ENCODE peak calls at places on chromosomes 1 and 21, in nine cellular contexts. M is astrocyte, R is astrocyte of the spinal cord, L is left ventricle myocardium inferior, F is GM10248, C is epithelial cell of esophagus, W is fibroblast of mammary gland, T is RWPE1, J is ovary. Q is an unnamed sample.

GRCh38 chr1:153231800-153232199 is 14.4 kb downstream of the PRR9 start:
- DNase-seq in M (no peak), R (no peak), L (no peak), F (no peak), C (no peak), W (no peak), T (no peak), J (no peak), Q (no peak)

GRCh38 chr1:236612349-236612748 is 8.0 kb upstream of the HEATR1 start:
- DNase-seq in M (no peak), R (no peak), L (no peak), F (no peak), C (no peak), W (no peak), T (no peak), J (no peak), Q (no peak)

GRCh38 chr1:43271186-43272118 is 1.7 kb downstream of the TMEM125 start:
- DNase-seq in M (peak; percentile 18), R (no peak), L (no peak), F (peak; percentile 15), C (no peak), W (peak; percentile 8), T (peak; percentile 23), J (peak; percentile 5), Q (no peak)

GRCh38 chr1:168136709-168137514 is at the start of gene GPR161:
- DNase-seq in M (peak; percentile 32), R (peak; percentile 56), L (peak; percentile 65), F (peak; percentile 40), C (peak; percentile 55), W (peak; percentile 19), T (no peak), J (peak; percentile 71), Q (no peak)

GRCh38 chr1:165629131-165629530 is 1.9 kb upstream of the MGST3 start:
- DNase-seq in M (no peak), R (no peak), L (no peak), F (no peak), C (no peak), W (no peak), T (no peak), J (no peak), Q (no peak)

GRCh38 chr1:196649990-196650389 is 1.9 kb upstream of the CFH start:
- DNase-seq in M (no peak), R (no peak), L (no peak), F (no peak), C (no peak), W (no peak), T (no peak), J (no peak), Q (no peak)

GRCh38 chr1:58883037-58883887 is 99.4 kb upstream of the JUN start:
- DNase-seq in M (peak; percentile 99), R (peak; percentile 97), L (peak; percentile 61), F (no peak), C (peak; percentile 97), W (peak; percentile 99), T (peak; percentile 89), J (peak; percentile 75), Q (no peak)

GRCh38 chr1:186301448-186301847 is 73.6 kb downstream of the TPR start:
- DNase-seq in M (no peak), R (no peak), L (no peak), F (no peak), C (no peak), W (no peak), T (no peak), J (no peak), Q (no peak)

GRCh38 chr21:34274001-34274400 is 89.8 kb upstream of the KCNE2 start:
- DNase-seq in M (peak; percentile 38), R (peak; percentile 1), L (no peak), F (no peak), C (peak; percentile 43), W (peak; percentile 61), T (no peak), J (no peak), Q (no peak)
- TF ChIP-seq CTCF in M (no peak), R (no peak), L (no peak), F (no peak), C (no peak), W (no peak), T (no peak), J (no peak), Q (no peak)

DNA sequence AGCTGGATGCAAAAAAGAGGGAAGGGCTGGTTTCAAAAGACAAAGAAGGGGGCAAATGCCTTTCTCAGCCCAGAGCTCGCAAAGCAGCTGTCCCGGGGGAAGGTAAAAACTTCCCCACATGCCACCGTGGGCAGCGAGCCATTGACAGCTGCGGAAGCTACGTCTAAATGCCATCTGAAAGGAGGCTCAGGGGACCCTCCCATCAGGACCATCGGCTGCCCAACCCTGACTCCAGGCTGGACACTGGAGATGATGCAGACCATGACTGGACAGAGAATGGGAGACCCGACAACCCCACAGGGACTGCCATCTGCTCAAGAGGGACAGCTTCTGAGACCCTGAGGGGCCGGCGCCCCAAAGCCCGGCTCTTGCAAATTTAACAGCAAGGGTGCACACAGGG is 92.2 kb downstream of the STUM start:
- DNase-seq in M (no peak), R (no peak), L (no peak), F (no peak), C (no peak), W (no peak), T (no peak), J (no peak), Q (no peak)
- TF ChIP-seq CTCF in M (no peak), R (no peak), L (no peak), F (no peak), C (no peak), W (no peak), T (no peak), J (no peak), Q (no peak)

DNA sequence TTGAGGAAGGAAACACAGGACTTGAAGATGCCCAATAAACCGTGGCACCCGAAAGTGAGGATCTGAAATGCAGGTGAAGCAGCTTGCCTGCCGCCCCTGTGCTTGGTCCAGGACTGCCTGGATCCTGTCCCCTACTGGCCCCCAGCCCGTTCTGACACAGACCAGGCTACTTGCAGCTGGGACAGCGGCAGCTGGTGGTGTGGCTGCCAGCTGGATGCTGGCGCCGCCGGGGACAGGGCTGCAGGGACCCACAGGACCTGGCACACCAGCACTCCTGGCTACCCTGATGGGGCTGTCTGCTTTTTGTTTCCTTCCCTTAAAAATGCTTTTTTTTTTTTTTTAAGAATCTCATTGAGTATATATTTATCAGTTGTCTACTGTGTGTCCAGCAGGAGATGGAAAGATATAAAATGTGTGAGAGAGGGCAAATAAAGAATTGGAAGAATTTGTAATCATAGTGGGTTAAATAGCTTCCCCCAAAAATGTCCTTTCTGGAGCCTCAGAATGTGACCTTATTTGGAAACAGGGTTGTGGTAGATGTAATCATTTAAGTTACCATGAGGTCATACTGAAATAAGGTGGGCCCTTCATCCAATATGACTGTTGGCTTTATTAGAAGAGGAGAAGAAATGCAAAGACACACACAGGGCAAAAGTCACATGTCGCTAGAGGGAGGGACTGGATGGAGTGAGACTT is 165.6 kb downstream of the DSCAM start:
- DNase-seq in M (no peak), R (no peak), L (peak; percentile 39), F (no peak), C (no peak), W (no peak), T (no peak), J (no peak), Q (no peak)
- TF ChIP-seq CTCF in M (no peak), R (no peak), L (no peak), F (no peak), C (no peak), W (no peak), T (no peak), J (no peak), Q (no peak)

GRCh38 chr1:158002630-158003408 is 9.4 kb downstream of the KIRREL1 start:
- DNase-seq in M (no peak), R (peak; percentile 51), L (no peak), F (no peak), C (no peak), W (no peak), T (no peak), J (no peak), Q (no peak)
- TF ChIP-seq CTCF in M (no peak), R (no peak), L (no peak), F (no peak), C (no peak), W (no peak), T (no peak), J (no peak), Q (no peak)

GRCh38 chr1:53417003-53417402 is 42.2 kb upstream of the DMRTB1 start:
- DNase-seq in M (no peak), R (no peak), L (no peak), F (no peak), C (no peak), W (no peak), T (no peak), J (no peak), Q (no peak)
- TF ChIP-seq CTCF in M (no peak), R (no peak), L (no peak), F (no peak), C (no peak), W (no peak), T (no peak), J (no peak), Q (no peak)

DNA sequence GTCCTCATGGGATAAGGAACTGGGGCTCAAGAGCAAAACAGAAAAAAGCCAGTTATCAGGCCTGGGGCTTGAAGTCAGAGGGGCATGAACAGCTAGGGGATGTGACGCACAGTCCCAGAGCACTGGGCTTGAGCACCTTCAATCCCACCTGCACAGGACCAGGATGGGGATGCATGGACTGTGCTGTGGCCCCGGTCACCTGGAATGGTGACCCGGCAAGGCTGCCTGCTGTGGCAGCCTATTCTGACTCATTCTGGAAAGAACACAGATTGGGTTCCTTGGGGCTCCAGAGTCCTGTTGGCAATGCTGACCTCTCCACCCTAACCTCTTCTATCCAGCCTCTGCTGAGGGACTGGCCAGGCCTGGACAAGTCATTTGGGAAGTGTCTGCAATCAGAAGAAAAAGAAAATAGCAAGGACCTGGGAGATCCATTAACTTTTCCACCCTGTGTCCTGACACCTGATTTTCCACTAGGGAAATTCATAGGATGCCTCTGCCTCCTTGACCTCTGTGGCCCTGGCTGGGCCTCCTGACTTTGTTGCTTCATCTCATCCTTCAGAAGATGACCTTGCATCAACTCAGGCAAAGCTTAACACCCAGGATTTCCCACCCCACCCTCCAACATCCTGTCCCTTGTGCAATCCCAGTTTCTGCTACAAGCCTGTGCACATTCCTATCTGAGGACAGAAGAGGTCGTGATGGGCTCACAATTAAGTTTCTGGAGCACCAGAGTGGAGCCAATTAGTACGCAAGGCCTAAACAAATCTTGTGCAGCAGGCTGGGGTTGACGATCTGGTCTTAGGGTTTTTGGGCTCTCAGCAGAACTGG is 17.9 kb upstream of the FMOD start:
- DNase-seq in M (no peak), R (no peak), L (peak; percentile 65), F (no peak), C (peak; percentile 93), W (peak; percentile 91), T (peak; percentile 81), J (peak; percentile 91), Q (no peak)
- TF ChIP-seq CTCF in M (no peak), R (no peak), L (peak; percentile 62), F (peak; percentile 11), C (peak; percentile 67), W (peak; percentile 57), T (peak; percentile 62), J (peak; percentile 17), Q (peak; percentile 46)